ENCODE peak calls at places on chromosomes 16 and 17, in ten cellular contexts. W is brain microvascular endothelial cell, U is mammary epithelial cell, Z is hepatocyte, F is IMR-90, H is psoas muscle, X is tibial artery, N is heart right ventricle, P is dorsolateral prefrontal cortex, S is OCI-LY7. V is an unnamed sample.

GRCh38 chr17:50625032-50625871 is 9.4 kb upstream of the ABCC3 start:
- DNase-seq in W (no peak), U (no peak), Z (no peak), F (no peak), H (no peak), X (no peak), N (no peak), P (no peak), S (no peak), V (no peak)

GRCh38 chr16:89925596-89926079 is 2.5 kb downstream of the TUBB3 start:
- DNase-seq in W (no peak), U (no peak), Z (no peak), F (no peak), H (no peak), X (no peak), N (no peak), P (no peak), S (no peak), V (no peak)

GRCh38 chr17:71188811-71189492 is 931.9 kb upstream of the SOX9 start:
- DNase-seq in W (peak), U (peak), Z (no peak), F (peak), H (no peak), X (no peak), N (no peak), P (no peak), S (no peak), V (no peak)

GRCh38 chr17:78675316-78675616 is 98.1 kb upstream of the DNAH17 start:
- DNase-seq in W (no peak), U (no peak), Z (no peak), F (no peak), H (no peak), X (no peak), N (no peak), P (no peak), S (no peak), V (no peak)

GRCh38 chr16:54870151-54870550 is 60.5 kb upstream of the IRX5 start:
- DNase-seq in W (no peak), U (no peak), Z (no peak), F (no peak), H (no peak), X (no peak), N (no peak), P (no peak), S (no peak), V (no peak)

GRCh38 chr16:2476741-2477140 is 1.8 kb downstream of the TBC1D24 start:
- DNase-seq in W (no peak), U (no peak), Z (no peak), F (no peak), H (no peak), X (no peak), N (no peak), P (no peak), S (no peak), V (no peak)

GRCh38 chr17:4520060-4520880 is 21.6 kb downstream of the SPNS2 start:
- DNase-seq in W (no peak), U (no peak), Z (no peak), F (no peak), H (no peak), X (no peak), N (no peak), P (no peak), S (no peak), V (no peak)

GRCh38 chr16:51565149-51565548 is 414.1 kb upstream of the SALL1 start:
- DNase-seq in W (no peak), U (no peak), Z (no peak), F (no peak), H (no peak), X (no peak), N (no peak), P (no peak), S (no peak), V (no peak)

GRCh38 chr16:67936876-67937605 is 391 bp upstream of the PSMB10 start:
- DNase-seq in W (no peak), U (peak), Z (no peak), F (no peak), H (no peak), X (no peak), N (no peak), P (no peak), S (peak), V (no peak)

GRCh38 chr17:8189041-8189710 is 804 bp downstream of the BORCS6 start:
- DNase-seq in W (peak), U (no peak), Z (peak), F (no peak), H (no peak), X (peak), N (peak), P (no peak), S (no peak), V (no peak)

GRCh38 chr17:43994272-43995149 is 9.9 kb upstream of the NAGS start:
- DNase-seq in W (peak), U (peak), Z (peak), F (peak), H (peak), X (peak), N (peak), P (peak), S (peak), V (peak)

GRCh38 chr17:79114455-79115301 is 40.1 kb downstream of the ENGASE start:
- DNase-seq in W (no peak), U (peak), Z (peak), F (no peak), H (peak), X (no peak), N (peak), P (no peak), S (no peak), V (peak)

GRCh38 chr17:3812771-3813170 is 11.8 kb upstream of the ITGAE start:
- DNase-seq in W (no peak), U (no peak), Z (no peak), F (no peak), H (no peak), X (no peak), N (no peak), P (no peak), S (no peak), V (no peak)

GRCh38 chr16:3482659-3483241 is 12.5 kb downstream of the C16orf90 start:
- DNase-seq in W (no peak), U (no peak), Z (no peak), F (no peak), H (no peak), X (no peak), N (no peak), P (no peak), S (no peak), V (no peak)

GRCh38 chr17:33522623-33523022 is 229.5 kb upstream of the ASIC2 start:
- DNase-seq in W (no peak), U (no peak), Z (no peak), F (no peak), H (no peak), X (no peak), N (no peak), P (no peak), S (no peak), V (no peak)

GRCh38 chr16:51636913-51637743 is 486.1 kb upstream of the SALL1 start:
- DNase-seq in W (no peak), U (peak), Z (no peak), F (no peak), H (no peak), X (no peak), N (no peak), P (no peak), S (no peak), V (no peak)

GRCh38 chr16:23504076-23504452 is 6.2 kb downstream of the GGA2 start:
- DNase-seq in W (peak), U (peak), Z (peak), F (peak), H (peak), X (no peak), N (no peak), P (no peak), S (no peak), V (no peak)

GRCh38 chr17:81128338-81128737 is 37.0 kb upstream of the PVALEF start:
- DNase-seq in W (no peak), U (no peak), Z (no peak), F (no peak), H (no peak), X (no peak), N (no peak), P (no peak), S (no peak), V (no peak)

GRCh38 chr16:21281698-21282389 is 3.8 kb upstream of the CRYM start:
- DNase-seq in W (no peak), U (no peak), Z (no peak), F (no peak), H (no peak), X (no peak), N (no peak), P (no peak), S (no peak), V (no peak)

DNA sequence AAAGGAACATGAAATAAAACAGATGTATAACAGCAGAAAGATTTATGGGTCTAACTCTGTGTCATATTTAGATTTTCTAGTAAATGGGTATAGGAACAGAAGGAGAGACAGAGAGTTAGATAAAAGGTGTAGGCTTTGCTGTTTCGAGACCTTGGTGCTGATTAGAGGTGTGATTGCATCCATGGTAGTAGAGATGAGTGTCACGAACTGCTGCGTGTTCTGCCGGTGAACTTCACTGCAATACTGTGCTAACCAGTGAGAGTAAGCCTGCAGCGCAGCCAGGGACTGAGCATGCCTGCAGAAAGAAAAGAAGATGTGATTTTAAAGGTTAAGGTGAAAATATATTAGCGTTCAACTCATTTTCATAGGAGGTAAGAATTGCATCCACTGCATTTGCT is 53.7 kb upstream of the GSG1L start:
- DNase-seq in W (no peak), U (no peak), Z (no peak), F (no peak), H (no peak), X (no peak), N (no peak), P (no peak), S (no peak), V (no peak)
- H3K27ac ChIP-seq in W (no peak), U (no peak), Z (no peak), F (no peak), H (no peak), X (no peak), N (no peak), P (no peak), S (no peak), V (no peak)

DNA sequence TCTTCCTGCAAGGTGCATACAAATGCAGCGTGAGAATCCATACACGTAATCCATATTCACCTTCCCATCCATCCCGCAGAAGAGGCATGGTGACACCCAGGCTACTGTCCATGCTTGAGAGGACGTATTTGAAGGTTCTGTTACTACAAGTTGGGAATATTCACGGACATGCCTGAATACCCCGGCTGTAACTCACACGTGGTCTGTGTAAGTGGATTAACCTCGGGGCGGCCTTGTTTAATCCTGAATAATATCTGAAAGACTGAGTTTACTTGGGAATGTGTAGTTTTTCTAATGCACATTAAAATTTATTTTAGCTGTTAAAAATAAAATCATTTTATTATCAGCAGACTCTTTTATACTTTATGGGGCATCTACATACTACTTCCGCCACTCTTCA is 13.1 kb downstream of the CPSF4L start:
- DNase-seq in W (no peak), U (no peak), Z (no peak), F (no peak), H (no peak), X (no peak), N (no peak), P (no peak), S (no peak), V (no peak)
- H3K27ac ChIP-seq in W (no peak), U (no peak), Z (no peak), F (no peak), H (no peak), X (no peak), N (no peak), P (no peak), S (no peak), V (no peak)

DNA sequence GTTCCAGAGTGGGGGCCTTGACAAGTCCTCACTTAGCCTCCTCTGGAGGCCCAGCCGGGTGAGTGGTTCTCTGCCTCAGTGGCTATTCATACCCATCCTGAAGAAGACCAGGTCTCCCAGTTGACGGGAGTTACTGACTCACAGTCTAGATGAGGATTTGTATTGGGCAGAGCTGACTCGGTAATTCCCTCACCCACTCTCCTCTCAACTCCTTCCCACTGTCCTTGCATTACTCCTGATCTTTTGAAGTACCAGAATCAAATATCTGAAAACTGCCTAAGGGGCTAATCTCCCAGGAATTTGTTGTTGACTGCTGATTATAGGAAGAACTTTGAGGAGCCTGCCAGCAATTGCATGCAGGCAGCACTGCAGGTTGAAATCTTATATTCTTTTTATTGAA is 14.2 kb downstream of the SAP30BP start:
- DNase-seq in W (peak), U (peak), Z (peak), F (peak), H (no peak), X (no peak), N (no peak), P (no peak), S (no peak), V (no peak)
- H3K27ac ChIP-seq in W (no peak), U (peak), Z (no peak), F (no peak), H (peak), X (no peak), N (peak), P (no peak), S (no peak), V (peak)

DNA sequence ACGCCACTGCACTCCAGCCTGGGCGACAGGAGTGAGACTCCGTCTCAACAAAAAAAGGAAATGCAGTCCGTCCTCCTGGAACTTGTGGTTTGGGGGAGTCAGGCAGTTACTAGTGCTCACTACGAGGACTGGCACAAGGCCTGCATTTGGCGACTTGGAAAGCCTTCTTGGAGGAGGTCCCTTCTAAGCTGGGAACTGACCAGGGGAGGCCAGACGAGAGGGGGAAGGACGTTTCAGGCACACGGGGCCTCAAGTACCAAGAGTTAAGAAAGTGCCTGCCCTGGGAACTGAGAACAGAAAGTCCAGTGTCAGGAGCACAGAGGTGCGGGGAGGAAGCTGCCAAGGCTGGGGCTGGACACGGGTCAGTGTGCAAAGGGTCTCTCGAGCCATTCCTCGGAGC is 89.9 kb downstream of the ABR start:
- DNase-seq in W (no peak), U (no peak), Z (no peak), F (no peak), H (no peak), X (peak), N (no peak), P (no peak), S (no peak), V (no peak)
- H3K27ac ChIP-seq in W (no peak), U (no peak), Z (no peak), F (no peak), H (no peak), X (peak), N (peak), P (no peak), S (no peak), V (peak)

GRCh38 chr17:1716076-1716911 is 6.1 kb upstream of the TLCD2 start:
- DNase-seq in W (peak), U (peak), Z (peak), F (peak), H (peak), X (peak), N (peak), P (peak), S (peak), V (peak)

GRCh38 chr17:1716912-1717695 is 6.9 kb upstream of the TLCD2 start:
- DNase-seq in W (peak), U (peak), Z (peak), F (peak), H (peak), X (peak), N (peak), P (peak), S (peak), V (peak)

GRCh38 chr17:1715803-1716075 is 5.6 kb upstream of the TLCD2 start:
- DNase-seq in W (no peak), U (no peak), Z (no peak), F (no peak), H (no peak), X (no peak), N (no peak), P (no peak), S (no peak), V (peak)

GRCh38 chr17:1720856-1721386 is 3.6 kb upstream of the WDR81 start:
- DNase-seq in W (peak), U (peak), Z (peak), F (peak), H (peak), X (peak), N (peak), P (peak), S (peak), V (no peak)

GRCh38 chr17:1718362-1719165 is 5.9 kb upstream of the WDR81 start:
- DNase-seq in W (no peak), U (no peak), Z (peak), F (no peak), H (peak), X (peak), N (no peak), P (no peak), S (no peak), V (no peak)
- H3K27ac ChIP-seq in W (no peak), U (no peak), Z (peak), F (peak), H (peak), X (peak), N (peak), P (peak), S (no peak), V (no peak)

GRCh38 chr17:76671912-76672262 is 28.3 kb upstream of the ST6GALNAC1 start:
- DNase-seq in W (no peak), U (no peak), Z (no peak), F (no peak), H (no peak), X (no peak), N (no peak), P (no peak), S (no peak), V (no peak)
- H3K27ac ChIP-seq in W (peak), U (peak), Z (peak), F (peak), H (peak), X (peak), N (peak), P (peak), S (peak), V (peak)

DNA sequence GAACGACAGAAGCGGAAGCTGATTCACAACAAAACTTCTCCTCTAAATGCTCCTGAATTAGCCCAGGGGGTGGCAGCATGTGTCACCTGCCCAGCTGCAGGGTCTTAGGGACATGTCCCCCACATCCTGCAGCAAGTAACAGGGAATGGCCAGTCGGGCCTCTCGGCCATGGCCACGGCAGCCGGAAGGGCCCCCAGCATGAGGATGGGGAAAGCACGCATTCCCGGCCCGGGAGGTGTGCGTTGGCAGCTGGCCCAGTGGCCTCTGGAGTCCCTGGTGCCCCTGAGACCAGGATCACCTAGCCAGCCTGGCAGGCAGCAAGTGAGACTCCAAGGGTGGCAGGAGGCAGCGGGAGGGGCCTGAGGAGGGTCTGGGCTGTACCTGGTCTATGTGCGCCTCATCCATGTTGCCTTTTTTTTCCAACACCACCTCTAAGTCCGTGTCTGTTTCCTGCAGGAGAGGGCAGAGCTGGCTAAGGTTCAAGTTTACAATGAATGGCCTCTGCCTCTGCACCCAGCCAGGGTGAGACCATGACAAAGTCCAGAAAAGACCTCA is 7.0 kb downstream of the KNOP1 start:
- DNase-seq in W (no peak), U (no peak), Z (no peak), F (no peak), H (no peak), X (no peak), N (peak), P (no peak), S (no peak), V (no peak)
- H3K27ac ChIP-seq in W (no peak), U (no peak), Z (no peak), F (no peak), H (peak), X (no peak), N (peak), P (no peak), S (no peak), V (peak)

GRCh38 chr16:14957576-14958322 is 17.1 kb upstream of the PDXDC1 start:
- DNase-seq in W (no peak), U (no peak), Z (no peak), F (no peak), H (no peak), X (peak), N (peak), P (no peak), S (no peak), V (no peak)

GRCh38 chr16:14958323-14958600 is 16.6 kb upstream of the PDXDC1 start:
- DNase-seq in W (no peak), U (no peak), Z (no peak), F (no peak), H (no peak), X (no peak), N (no peak), P (no peak), S (no peak), V (no peak)

GRCh38 chr16:14955546-14956231 is 18.4 kb downstream of the NPIPA1 start:
- DNase-seq in W (no peak), U (no peak), Z (no peak), F (no peak), H (peak), X (peak), N (peak), P (no peak), S (no peak), V (peak)

GRCh38 chr16:14961405-14962186 is 13.2 kb upstream of the PDXDC1 start:
- DNase-seq in W (no peak), U (no peak), Z (no peak), F (no peak), H (no peak), X (peak), N (no peak), P (no peak), S (no peak), V (no peak)

GRCh38 chr16:14958970-14959369 is 15.9 kb upstream of the PDXDC1 start:
- DNase-seq in W (no peak), U (peak), Z (no peak), F (no peak), H (no peak), X (no peak), N (no peak), P (no peak), S (no peak), V (no peak)
- H3K27ac ChIP-seq in W (no peak), U (no peak), Z (no peak), F (no peak), H (no peak), X (no peak), N (no peak), P (no peak), S (no peak), V (no peak)

V was measured in substantia nigra.